ENCODE peak calls at places on chromosomes 5 and 9, in five cellular contexts. Z is HEK293T; V is SK-N-SH; M is stimulated activated effector memory CD8-positive, alpha-beta T cell treated with anti-CD3 and anti-CD28 coated beads, Interleukin-12 subunit alpha, Interleukin-12 subunit beta, amount 100 ng/mL, for 72 hours; L is iPS-NIHi11. E is an unnamed sample.

GRCh38 chr5:107469064-107469463 is 201.7 kb downstream of the EFNA5 start:
- DNase-seq in Z (no peak), V (no peak), M (no peak), L (no peak), E (no peak)

GRCh38 chr9:126329476-126330275 is 3.0 kb downstream of the MVB12B start:
- DNase-seq in Z (no peak), V (no peak), M (no peak), L (no peak), E (peak; percentile 72)

GRCh38 chr9:135671591-135672041 is 8.5 kb downstream of the LCN9 start:
- DNase-seq in Z (no peak), V (peak; percentile 72), M (no peak), L (peak; percentile 93), E (peak; percentile 45)

GRCh38 chr9:129648764-129649115 is 6.8 kb upstream of the ASB6 start:
- DNase-seq in Z (no peak), V (no peak), M (no peak), L (no peak), E (no peak)

GRCh38 chr5:154403234-154403633 is 42.6 kb upstream of the SAP30L start:
- DNase-seq in Z (no peak), V (no peak), M (no peak), L (no peak), E (no peak)

GRCh38 chr5:154868702-154869101 is 10.3 kb downstream of the CNOT8 start:
- DNase-seq in Z (no peak), V (peak; percentile 24), M (no peak), L (peak; percentile 48), E (no peak)

GRCh38 chr9:89483592-89484474 is 14.1 kb downstream of the SEMA4D start:
- DNase-seq in Z (no peak), V (no peak), M (no peak), L (no peak), E (no peak)

GRCh38 chr9:37446401-37446800 is 18.8 kb downstream of the ZBTB5 start:
- DNase-seq in Z (no peak), V (no peak), M (no peak), L (no peak), E (no peak)

GRCh38 chr9:130483281-130483949 is 38.7 kb downstream of the ASS1 start:
- DNase-seq in Z (no peak), V (peak; percentile 75), M (no peak), L (peak; percentile 54), E (no peak)

GRCh38 chr9:38526571-38526970 is 93.8 kb downstream of the ANKRD18A start:
- DNase-seq in Z (no peak), V (no peak), M (no peak), L (no peak), E (no peak)

GRCh38 chr9:21813575-21814473 is 11.4 kb downstream of the MTAP start:
- DNase-seq in Z (peak; percentile 60), V (peak; percentile 52), M (no peak), L (peak; percentile 41), E (peak; percentile 57)

GRCh38 chr9:35367451-35367850 is 122.5 kb upstream of the RUSC2 start:
- DNase-seq in Z (no peak), V (no peak), M (no peak), L (peak; percentile 38), E (no peak)

E was measured in psoas muscle.